ENCODE peak calls at places on chromosome 3, in six cellular contexts. Z is MM.1S; N is heart right ventricle; G is tibial nerve; Q is IMR-90; L is CD8-positive, alpha-beta T cell. T is an unnamed sample. For H3K4me1 and H3K27me3, the result is how much of the 10 kb centered on the place peaks cover.

GRCh38 chr3:139838269-139838957 is 96.6 kb upstream of the CLSTN2 start:
- DNase-seq in Z (no peak), G (no peak), L (no peak), N (no peak), Q (no peak), T (no peak)

GRCh38 chr3:111314146-111314873 is 227.7 kb upstream of the CD96 start:
- DNase-seq in L (no peak), Q (no peak), Z (no peak), G (no peak), N (no peak), T (no peak)

GRCh38 chr3:126291537-126291936 is 65.7 kb downstream of the KLF15 start:
- DNase-seq in Z (no peak), L (no peak), Q (no peak), G (no peak), N (no peak), T (no peak)

GRCh38 chr3:116905805-116906204 is 196.2 kb downstream of the TUSC7 start:
- DNase-seq in N (no peak), Q (no peak), G (no peak), Z (no peak), L (no peak), T (no peak)

GRCh38 chr3:70726966-70727365 is 414.5 kb upstream of the MDFIC2 start:
- DNase-seq in L (no peak), G (no peak), Q (peak), Z (no peak), N (no peak), T (no peak)

GRCh38 chr3:143601738-143602480 is 246.4 kb downstream of the SLC9A9 start:
- DNase-seq in Q (peak), N (peak), G (no peak), Z (no peak), L (no peak), T (no peak)

GRCh38 chr3:18998069-18998468 is 150.2 kb upstream of the KCNH8 start:
- DNase-seq in L (no peak), N (peak), G (no peak), Q (no peak), Z (no peak), T (no peak)

GRCh38 chr3:101936419-101937331 is 87.4 kb downstream of the NFKBIZ start:
- DNase-seq in L (no peak), Q (peak), Z (peak), G (no peak), N (no peak), T (peak)

GRCh38 chr3:78659386-78659987 is 1108.3 kb downstream of the ROBO1 start:
- DNase-seq in Q (peak), G (no peak), N (peak), L (no peak), Z (peak), T (no peak)

GRCh38 chr3:181572432-181572831 is 139.3 kb upstream of the SOX2 start:
- DNase-seq in G (no peak), L (no peak), Q (no peak), N (no peak), Z (no peak), T (no peak)

GRCh38 chr3:153284282-153284938 is 122.4 kb downstream of the RAP2B start:
- DNase-seq in N (peak), Q (peak), Z (no peak), G (peak), L (peak), T (peak)

GRCh38 chr3:122102191-122102935 is 47.2 kb downstream of the CD86 start:
- DNase-seq in Z (no peak), N (no peak), Q (no peak), L (no peak), G (no peak), T (peak)

GRCh38 chr3:36418296-36418695 is 38.0 kb downstream of the STAC start:
- DNase-seq in Q (no peak), G (no peak), Z (no peak), N (no peak), L (no peak), T (no peak)

GRCh38 chr3:15667484-15667883 is 65.9 kb downstream of the BTD start:
- DNase-seq in Z (no peak), N (no peak), Q (no peak), G (no peak), L (no peak), T (peak)

GRCh38 chr3:66501483-66502266 is 853 bp upstream of the LRIG1 start:
- DNase-seq in G (no peak), N (no peak), Q (no peak), Z (no peak), L (no peak), T (no peak)

GRCh38 chr3:118277803-118278202 is 756.8 kb downstream of the IGSF11 start:
- DNase-seq in Z (no peak), N (no peak), G (no peak), L (no peak), Q (no peak), T (no peak)

GRCh38 chr3:136883967-136884720 is 22.1 kb downstream of the NCK1 start:
- DNase-seq in Z (peak), L (no peak), N (no peak), G (no peak), Q (no peak), T (no peak)

GRCh38 chr3:133991209-133991608 is 38.5 kb downstream of the SLCO2A1 start:
- DNase-seq in G (no peak), Q (no peak), N (peak), L (no peak), Z (no peak), T (no peak)

GRCh38 chr3:39671116-39671515 is 138.3 kb upstream of the MYRIP start:
- DNase-seq in N (no peak), Q (no peak), Z (no peak), L (no peak), G (no peak), T (no peak)

GRCh38 chr3:31050296-31050695 is 155.8 kb upstream of the GADL1 start:
- DNase-seq in N (no peak), Z (no peak), Q (no peak), G (no peak), L (no peak), T (no peak)

GRCh38 chr3:124158174-124158812 is 166.4 kb upstream of the ROPN1 start:
- DNase-seq in L (no peak), G (no peak), N (no peak), Q (no peak), Z (no peak), T (no peak)

GRCh38 chr3:30689202-30689641 is 82.8 kb downstream of the TGFBR2 start:
- DNase-seq in Z (no peak), N (no peak), G (no peak), L (no peak), Q (peak), T (no peak)

GRCh38 chr3:170423001-170423615 is 4.4 kb downstream of the CLDN11 start:
- DNase-seq in Q (no peak), G (peak), Z (no peak), N (no peak), L (no peak), T (no peak)

GRCh38 chr3:189393598-189393997 is 221.8 kb downstream of the TPRG1 start:
- DNase-seq in Z (no peak), G (no peak), Q (no peak), N (no peak), L (no peak), T (no peak)

GRCh38 chr3:44125241-44125640 is 116.4 kb upstream of the TOPAZ1 start:
- DNase-seq in G (no peak), L (no peak), Q (no peak), N (no peak), Z (no peak), T (no peak)

GRCh38 chr3:95595416-95596075 is 1218.8 kb upstream of the EPHA6 start:
- DNase-seq in Q (no peak), Z (no peak), L (no peak), N (no peak), G (no peak), T (no peak)

GRCh38 chr3:111621535-111621934 is 26.4 kb upstream of the ZBED2 start:
- DNase-seq in Z (no peak), Q (no peak), N (no peak), L (no peak), G (no peak), T (no peak)

GRCh38 chr3:99119312-99119810 is 217.9 kb upstream of the DCBLD2 start:
- DNase-seq in N (no peak), G (no peak), L (no peak), Z (no peak), Q (peak), T (no peak)

GRCh38 chr3:195213639-195214315 is 57.2 kb downstream of the XXYLT1 start:
- DNase-seq in Q (no peak), N (no peak), L (no peak), G (no peak), Z (no peak), T (no peak)

GRCh38 chr3:58526124-58526957 is 10.6 kb downstream of the ACOX2 start:
- DNase-seq in N (no peak), Z (no peak), L (no peak), Q (peak), G (no peak), T (no peak)

GRCh38 chr3:172087827-172088580 is 48.6 kb downstream of the FNDC3B start:
- DNase-seq in N (no peak), Z (peak), L (no peak), G (no peak), Q (no peak), T (no peak)
- H3K27ac ChIP-seq in N (no peak), Z (peak), L (no peak), G (no peak), Q (no peak), T (no peak)

GRCh38 chr3:38580450-38581382 is 68.8 kb downstream of the SCN5A start:
- DNase-seq in Z (no peak), N (no peak), Q (no peak), G (no peak), L (no peak), T (no peak)

GRCh38 chr3:38578081-38578475 is 71.4 kb downstream of the SCN5A start:
- DNase-seq in L (no peak), G (no peak), Q (no peak), N (no peak), Z (no peak), T (no peak)

GRCh38 chr3:38579551-38580449 is 69.7 kb downstream of the SCN5A start:
- DNase-seq in L (no peak), N (peak), Z (no peak), Q (peak), G (no peak), T (no peak)

GRCh38 chr3:38578551-38578950 is 70.9 kb downstream of the SCN5A start:
- DNase-seq in L (no peak), N (no peak), Q (no peak), Z (no peak), G (no peak), T (peak)

GRCh38 chr3:38579146-38579545 is 70.3 kb downstream of the SCN5A start:
- DNase-seq in L (no peak), Z (no peak), G (no peak), Q (no peak), N (peak), T (no peak)
- H3K4me1 ChIP-seq in L (under half), Z (under half), G (under half), Q (under half), N (under half), T (under half)

GRCh38 chr3:150261958-150262357 is 146.1 kb upstream of the TSC22D2 start:
- DNase-seq in Z (no peak), Q (no peak), G (no peak), N (no peak), L (no peak), T (no peak)

GRCh38 chr3:150261418-150261817 is 146.7 kb upstream of the TSC22D2 start:
- DNase-seq in Z (no peak), N (no peak), L (no peak), Q (no peak), G (no peak), T (no peak)

GRCh38 chr3:150256336-150256735 is 151.8 kb upstream of the TSC22D2 start:
- DNase-seq in Z (no peak), Q (no peak), G (no peak), N (no peak), L (no peak), T (no peak)

GRCh38 chr3:150256782-150257181 is 151.3 kb upstream of the TSC22D2 start:
- DNase-seq in Z (no peak), N (no peak), G (no peak), L (no peak), Q (no peak), T (no peak)

GRCh38 chr3:150259526-150260145 is 148.5 kb upstream of the TSC22D2 start:
- DNase-seq in G (no peak), L (no peak), Q (no peak), N (no peak), Z (no peak), T (no peak)
- H3K27me3 ChIP-seq in G (under half), L (under half), Q (under half), N (under half), Z (under half), T (under half)

GRCh38 chr3:17339233-17339632 is 403.2 kb downstream of the TBC1D5 start:
- DNase-seq in G (no peak), Z (no peak), L (no peak), Q (no peak), N (no peak), T (no peak)
- H3K27ac ChIP-seq in G (no peak), Z (no peak), L (no peak), Q (no peak), N (no peak), T (no peak)

GRCh38 chr3:129593595-129594339 is 12.7 kb downstream of the PLXND1 start:
- DNase-seq in L (peak), Z (peak), N (no peak), Q (no peak), G (no peak), T (no peak)
- H3K4me1 ChIP-seq in L (under half), Z (under half), N (half or more), Q (under half), G (half or more), T (under half)

T was measured in naive thymus-derived CD4-positive, alpha-beta T cell.